ENCODE peak calls at places on chromosome 4, in six cellular contexts. Q, C, R, X, B and H are unnamed samples.

GRCh38 chr4:1812720-1813119 is 19.6 kb downstream of the FGFR3 start:
- DNase-seq in Q (no peak), C (no peak), R (no peak), X (no peak), B (no peak), H (no peak)

GRCh38 chr4:18882468-18882867 is 860.9 kb upstream of the LCORL start:
- DNase-seq in Q (no peak), C (no peak), R (no peak), X (no peak), B (peak), H (peak)

GRCh38 chr4:52873191-52873590 is 11.1 kb downstream of the RASL11B start:
- DNase-seq in Q (no peak), C (no peak), R (no peak), X (no peak), B (no peak), H (no peak)

GRCh38 chr4:158824425-158825274 is 55.8 kb downstream of the FNIP2 start:
- DNase-seq in Q (no peak), C (no peak), R (no peak), X (no peak), B (no peak), H (no peak)

GRCh38 chr4:101066586-101066985 is 280.7 kb downstream of the PPP3CA start:
- DNase-seq in Q (no peak), C (no peak), R (no peak), X (no peak), B (no peak), H (no peak)

GRCh38 chr4:165680821-165681220 is 192.2 kb upstream of the TLL1 start:
- DNase-seq in Q (no peak), C (no peak), R (no peak), X (no peak), B (no peak), H (no peak)

GRCh38 chr4:153465583-153465921 is 608 bp upstream of the TMEM131L start:
- DNase-seq in Q (peak), C (no peak), R (no peak), X (no peak), B (peak), H (peak)

GRCh38 chr4:38080061-38080531 is 119.9 kb downstream of the PTTG2 start:
- DNase-seq in Q (no peak), C (no peak), R (no peak), X (no peak), B (no peak), H (no peak)

GRCh38 chr4:176438401-176438800 is 118.6 kb downstream of the SPCS3 start:
- DNase-seq in Q (no peak), C (no peak), R (peak), X (no peak), B (no peak), H (no peak)

GRCh38 chr4:25184056-25184455 is 23.8 kb upstream of the SEPSECS start:
- DNase-seq in Q (no peak), C (no peak), R (no peak), X (no peak), B (no peak), H (no peak)

GRCh38 chr4:4842476-4843441 is 16.7 kb upstream of the MSX1 start:
- DNase-seq in Q (no peak), C (no peak), R (no peak), X (no peak), B (no peak), H (no peak)

GRCh38 chr4:16029329-16029728 is 54.5 kb downstream of the PROM1 start:
- DNase-seq in Q (no peak), C (no peak), R (peak), X (no peak), B (no peak), H (no peak)

GRCh38 chr4:149933883-149934282 is 118.2 kb upstream of the IQCM start:
- DNase-seq in Q (no peak), C (no peak), R (no peak), X (no peak), B (no peak), H (no peak)

GRCh38 chr4:14375816-14376215 is 626.5 kb upstream of the CPEB2 start:
- DNase-seq in Q (no peak), C (no peak), R (no peak), X (no peak), B (no peak), H (no peak)

GRCh38 chr4:171785392-171785791 is 27.8 kb upstream of the GALNTL6 start:
- DNase-seq in Q (no peak), C (no peak), R (no peak), X (no peak), B (peak), H (no peak)

GRCh38 chr4:54539500-54540029 is 118.2 kb upstream of the KIT start:
- DNase-seq in Q (no peak), C (no peak), R (no peak), X (no peak), B (no peak), H (no peak)

GRCh38 chr4:184163813-184164212 is 53.9 kb downstream of the ENPP6 start:
- DNase-seq in Q (no peak), C (no peak), R (no peak), X (no peak), B (peak), H (peak)

GRCh38 chr4:68865178-68865638 is 49.4 kb downstream of the UGT2B10 start:
- DNase-seq in Q (no peak), C (no peak), R (no peak), X (no peak), B (no peak), H (no peak)

GRCh38 chr4:121016630-121017029 is 55.7 kb downstream of the NDNF start:
- DNase-seq in Q (no peak), C (no peak), R (no peak), X (no peak), B (no peak), H (no peak)

GRCh38 chr4:13527983-13528822 is 16.1 kb downstream of the NKX3-2 start:
- DNase-seq in Q (peak), C (no peak), R (no peak), X (no peak), B (no peak), H (no peak)

GRCh38 chr4:182576609-182577289 is 333.5 kb downstream of the TENM3 start:
- DNase-seq in Q (no peak), C (no peak), R (no peak), X (no peak), B (no peak), H (no peak)

GRCh38 chr4:94504545-94504944 is 52.8 kb downstream of the PDLIM5 start:
- DNase-seq in Q (no peak), C (no peak), R (peak), X (no peak), B (no peak), H (no peak)

GRCh38 chr4:159516556-159516955 is 413.7 kb downstream of the RAPGEF2 start:
- DNase-seq in Q (no peak), C (no peak), R (peak), X (no peak), B (no peak), H (no peak)

GRCh38 chr4:1900087-1900433 is 28.9 kb downstream of the NSD2 start:
- DNase-seq in Q (peak), C (no peak), R (no peak), X (no peak), B (no peak), H (no peak)

GRCh38 chr4:83208776-83209365 is 75.7 kb downstream of the COQ2 start:
- DNase-seq in Q (no peak), C (no peak), R (no peak), X (no peak), B (no peak), H (no peak)

GRCh38 chr4:84750260-84750955 is 167.5 kb downstream of the CDS1 start:
- DNase-seq in Q (no peak), C (no peak), R (peak), X (peak), B (peak), H (peak)

GRCh38 chr4:1305781-1306455 is 16.2 kb downstream of the MAEA start:
- DNase-seq in Q (no peak), C (no peak), R (no peak), X (no peak), B (no peak), H (no peak)

GRCh38 chr4:128858875-128859696 is 49.6 kb downstream of the JADE1 start:
- DNase-seq in Q (no peak), C (no peak), R (peak), X (no peak), B (no peak), H (no peak)

GRCh38 chr4:152454398-152455011 is 81.4 kb downstream of the FBXW7 start:
- DNase-seq in Q (no peak), C (no peak), R (no peak), X (no peak), B (peak), H (peak)

GRCh38 chr4:6200011-6200921 is at the start of gene JAKMIP1:
- DNase-seq in Q (peak), C (peak), R (no peak), X (peak), B (no peak), H (peak)

GRCh38 chr4:30776921-30777415 is 56.8 kb downstream of the PCDH7 start:
- DNase-seq in Q (no peak), C (no peak), R (no peak), X (no peak), B (no peak), H (no peak)

GRCh38 chr4:73761856-73762255 is 21.5 kb downstream of the CXCL8 start:
- DNase-seq in Q (no peak), C (no peak), R (no peak), X (no peak), B (no peak), H (no peak)

GRCh38 chr4:184282251-184282713 is 64.6 kb upstream of the ENPP6 start:
- DNase-seq in Q (no peak), C (peak), R (no peak), X (peak), B (peak), H (peak)

GRCh38 chr4:83860200-83860599 is 324.3 kb downstream of the GPAT3 start:
- DNase-seq in Q (no peak), C (no peak), R (no peak), X (no peak), B (no peak), H (no peak)

GRCh38 chr4:1910643-1911042 is 39.5 kb downstream of the NSD2 start:
- DNase-seq in Q (no peak), C (no peak), R (peak), X (no peak), B (peak), H (peak)